ENCODE peak calls at places on chromosomes 16 and 17, in five cellular contexts. U is stimulated activated naive CD8-positive, alpha-beta T cell treated with anti-CD3 and anti-CD28 coated beads, Interleukin-15, Interleukin-2, amounts not matched to agents 100 U/mL and 50 U/mL, for 24 hours; T is effector memory CD4-positive, alpha-beta T cell; F is ovary; Y is left ventricle myocardium inferior. S is an unnamed sample.

GRCh38 chr17:17313350-17313991 is 10.3 kb downstream of the NT5M start:
- DNase-seq in F (no peak), T (peak), U (peak), Y (peak), S (no peak)

GRCh38 chr17:57080708-57081107 is 4.3 kb upstream of the AKAP1 start:
- DNase-seq in Y (no peak), U (no peak), F (no peak), T (no peak), S (no peak)

GRCh38 chr16:57191056-57191536 is 5.0 kb downstream of the RSPRY1 start:
- DNase-seq in U (no peak), T (no peak), F (no peak), Y (no peak), S (no peak)

GRCh38 chr17:3683054-3683511 is 12.9 kb downstream of the P2RX5 start:
- DNase-seq in Y (no peak), U (peak), F (no peak), T (peak), S (no peak)

GRCh38 chr16:69396187-69397061 is 10.6 kb upstream of the TERF2 start:
- DNase-seq in U (peak), F (peak), Y (no peak), T (peak), S (peak)

GRCh38 chr16:72938426-72939164 is 109.3 kb downstream of the ZFHX3 start:
- DNase-seq in U (no peak), Y (peak), F (peak), T (no peak), S (peak)

GRCh38 chr16:87765473-87765775 is 362 bp downstream of the KLHDC4 start:
- DNase-seq in F (no peak), T (peak), Y (no peak), U (peak), S (no peak)

GRCh38 chr17:82303944-82304808 is 13.2 kb downstream of the CD7 start:
- DNase-seq in Y (no peak), T (no peak), U (peak), F (peak), S (no peak)

GRCh38 chr17:65941500-65941899 is 250.4 kb downstream of the CEP112 start:
- DNase-seq in T (no peak), U (no peak), Y (no peak), F (no peak), S (no peak)

GRCh38 chr17:80846932-80847331 is 144.7 kb upstream of the CHMP6 start:
- DNase-seq in Y (no peak), F (no peak), T (no peak), U (no peak), S (no peak)

GRCh38 chr17:46163929-46164594 is 29.2 kb downstream of the KANSL1 start:
- DNase-seq in Y (no peak), U (no peak), T (no peak), F (no peak), S (no peak)

GRCh38 chr16:49532243-49532870 is 158.8 kb downstream of the C16orf78 start:
- DNase-seq in U (no peak), T (no peak), Y (no peak), F (no peak), S (no peak)

GRCh38 chr16:67490330-67491096 is 7.2 kb upstream of the AGRP start:
- DNase-seq in F (no peak), U (no peak), T (no peak), Y (no peak), S (no peak)

GRCh38 chr17:6555331-6556120 is 829 bp downstream of the PITPNM3 start:
- DNase-seq in T (no peak), U (peak), F (peak), Y (no peak), S (no peak)

GRCh38 chr17:66984730-66985129 is 20.2 kb downstream of the CACNG4 start:
- DNase-seq in T (no peak), Y (no peak), F (no peak), U (no peak), S (no peak)

GRCh38 chr16:47657032-47657431 is 195.9 kb downstream of the PHKB start:
- DNase-seq in Y (no peak), T (no peak), F (no peak), U (no peak), S (no peak)

GRCh38 chr17:76382305-76382802 is 2.1 kb upstream of the SPHK1 start:
- DNase-seq in T (no peak), Y (no peak), U (peak), F (no peak), S (no peak)

GRCh38 chr17:60792250-60792898 is 114.7 kb downstream of the BCAS3 start:
- DNase-seq in U (no peak), F (no peak), T (no peak), Y (no peak), S (no peak)

GRCh38 chr17:39702901-39703893 is 3.3 kb downstream of the ERBB2 start:
- DNase-seq in F (no peak), T (no peak), Y (no peak), U (no peak), S (no peak)

GRCh38 chr16:57091990-57092785 is at the start of gene CPNE2:
- DNase-seq in U (peak), Y (peak), F (peak), T (no peak), S (peak)

GRCh38 chr17:27846042-27846655 is 45.8 kb upstream of the NOS2 start:
- DNase-seq in T (no peak), Y (no peak), U (peak), F (no peak), S (no peak)

GRCh38 chr16:67961551-67961957 is 6.9 kb downstream of the SLC12A4 start:
- DNase-seq in F (no peak), Y (no peak), T (no peak), U (no peak), S (peak)

GRCh38 chr16:318628-319027 is 33.9 kb downstream of the AXIN1 start:
- DNase-seq in T (no peak), U (peak), F (no peak), Y (no peak), S (no peak)

GRCh38 chr16:14652726-14653125 is 20.0 kb downstream of the BFAR start:
- DNase-seq in U (no peak), Y (no peak), T (no peak), F (no peak), S (no peak)

GRCh38 chr16:85757341-85757822 is 6.5 kb upstream of the C16orf74 start:
- DNase-seq in Y (no peak), U (peak), T (no peak), F (no peak), S (no peak)

GRCh38 chr17:3609689-3610088 is 478 bp upstream of the TRPV1 start:
- DNase-seq in T (no peak), F (no peak), U (no peak), Y (no peak), S (no peak)

GRCh38 chr16:25367773-25368172 is 110.1 kb upstream of the ZKSCAN2 start:
- DNase-seq in F (no peak), T (no peak), Y (no peak), U (no peak), S (no peak)

GRCh38 chr17:51475650-51476221 is 215.4 kb downstream of the UTP18 start:
- DNase-seq in U (no peak), Y (no peak), F (no peak), T (no peak), S (no peak)

GRCh38 chr16:2836646-2837508 is 6.8 kb downstream of the ZG16B start:
- DNase-seq in Y (no peak), U (no peak), T (no peak), F (no peak), S (no peak)

GRCh38 chr16:11614587-11615175 is 28.0 kb upstream of the LITAF start:
- DNase-seq in F (no peak), T (no peak), U (no peak), Y (no peak), S (no peak)

S was measured in gastrocnemius medialis.